ENCODE peak calls at places on chromosome 15, in nine cellular contexts. One of them, this sample, is unnamed.

GRCh38 chr15:43974852-43975251 is 148.1 kb downstream of the WDR76 start:
- DNase-seq in stimulated activated CD4-positive, alpha-beta T cell treated with anti-CD3 and anti-CD28 coated beads, Interleukin-1b, Interleukin-23, amount 100 ng/mL, for 4 hours: no peak
- DNase-seq in epithelial cell of esophagus: no peak
- DNase-seq in activated naive CD4-positive, alpha-beta T cell treated with anti-CD3 and anti-CD28 coated beads for 36 hours: no peak
- DNase-seq in right cardiac atrium: no peak
- DNase-seq in iPS DF 19.7: no peak
- DNase-seq in HEK293T: peak
- DNase-seq in nephron progenitor cell: no peak
- DNase-seq in A172: no peak
- DNase-seq in this sample: no peak

GRCh38 chr15:75058127-75058905 is 34.9 kb downstream of the PPCDC start:
- DNase-seq in stimulated activated CD4-positive, alpha-beta T cell treated with anti-CD3 and anti-CD28 coated beads, Interleukin-1b, Interleukin-23, amount 100 ng/mL, for 4 hours: no peak
- DNase-seq in epithelial cell of esophagus: peak
- DNase-seq in activated naive CD4-positive, alpha-beta T cell treated with anti-CD3 and anti-CD28 coated beads for 36 hours: no peak
- DNase-seq in right cardiac atrium: no peak
- DNase-seq in iPS DF 19.7: no peak
- DNase-seq in HEK293T: no peak
- DNase-seq in nephron progenitor cell: no peak
- DNase-seq in A172: no peak
- DNase-seq in this sample: no peak

GRCh38 chr15:71743861-71744382 is 66.4 kb upstream of the NR2E3 start:
- DNase-seq in stimulated activated CD4-positive, alpha-beta T cell treated with anti-CD3 and anti-CD28 coated beads, Interleukin-1b, Interleukin-23, amount 100 ng/mL, for 4 hours: peak
- DNase-seq in epithelial cell of esophagus: peak
- DNase-seq in activated naive CD4-positive, alpha-beta T cell treated with anti-CD3 and anti-CD28 coated beads for 36 hours: peak
- DNase-seq in right cardiac atrium: peak
- DNase-seq in iPS DF 19.7: no peak
- DNase-seq in HEK293T: peak
- DNase-seq in nephron progenitor cell: peak
- DNase-seq in A172: peak
- DNase-seq in this sample: peak

GRCh38 chr15:51833782-51834181 is 4.3 kb downstream of the TMOD3 start:
- DNase-seq in stimulated activated CD4-positive, alpha-beta T cell treated with anti-CD3 and anti-CD28 coated beads, Interleukin-1b, Interleukin-23, amount 100 ng/mL, for 4 hours: no peak
- DNase-seq in epithelial cell of esophagus: no peak
- DNase-seq in activated naive CD4-positive, alpha-beta T cell treated with anti-CD3 and anti-CD28 coated beads for 36 hours: no peak
- DNase-seq in right cardiac atrium: no peak
- DNase-seq in iPS DF 19.7: no peak
- DNase-seq in HEK293T: no peak
- DNase-seq in nephron progenitor cell: no peak
- DNase-seq in A172: no peak
- DNase-seq in this sample: no peak

GRCh38 chr15:89101302-89102191 is 13.3 kb downstream of the ABHD2 start:
- DNase-seq in stimulated activated CD4-positive, alpha-beta T cell treated with anti-CD3 and anti-CD28 coated beads, Interleukin-1b, Interleukin-23, amount 100 ng/mL, for 4 hours: no peak
- DNase-seq in epithelial cell of esophagus: peak
- DNase-seq in activated naive CD4-positive, alpha-beta T cell treated with anti-CD3 and anti-CD28 coated beads for 36 hours: no peak
- DNase-seq in right cardiac atrium: peak
- DNase-seq in iPS DF 19.7: no peak
- DNase-seq in HEK293T: no peak
- DNase-seq in nephron progenitor cell: no peak
- DNase-seq in A172: peak
- DNase-seq in this sample: no peak

GRCh38 chr15:46111730-46112129 is 476.9 kb downstream of the SQOR start:
- DNase-seq in stimulated activated CD4-positive, alpha-beta T cell treated with anti-CD3 and anti-CD28 coated beads, Interleukin-1b, Interleukin-23, amount 100 ng/mL, for 4 hours: no peak
- DNase-seq in epithelial cell of esophagus: no peak
- DNase-seq in activated naive CD4-positive, alpha-beta T cell treated with anti-CD3 and anti-CD28 coated beads for 36 hours: no peak
- DNase-seq in right cardiac atrium: no peak
- DNase-seq in iPS DF 19.7: no peak
- DNase-seq in HEK293T: no peak
- DNase-seq in nephron progenitor cell: no peak
- DNase-seq in A172: no peak
- DNase-seq in this sample: no peak

GRCh38 chr15:36970522-36970921 is 129.8 kb downstream of the MEIS2 start:
- DNase-seq in stimulated activated CD4-positive, alpha-beta T cell treated with anti-CD3 and anti-CD28 coated beads, Interleukin-1b, Interleukin-23, amount 100 ng/mL, for 4 hours: no peak
- DNase-seq in epithelial cell of esophagus: no peak
- DNase-seq in activated naive CD4-positive, alpha-beta T cell treated with anti-CD3 and anti-CD28 coated beads for 36 hours: no peak
- DNase-seq in right cardiac atrium: no peak
- DNase-seq in iPS DF 19.7: no peak
- DNase-seq in HEK293T: no peak
- DNase-seq in nephron progenitor cell: no peak
- DNase-seq in A172: no peak
- DNase-seq in this sample: no peak

GRCh38 chr15:53862371-53862770 is 102.9 kb upstream of the WDR72 start:
- DNase-seq in stimulated activated CD4-positive, alpha-beta T cell treated with anti-CD3 and anti-CD28 coated beads, Interleukin-1b, Interleukin-23, amount 100 ng/mL, for 4 hours: no peak
- DNase-seq in epithelial cell of esophagus: no peak
- DNase-seq in activated naive CD4-positive, alpha-beta T cell treated with anti-CD3 and anti-CD28 coated beads for 36 hours: no peak
- DNase-seq in right cardiac atrium: no peak
- DNase-seq in iPS DF 19.7: no peak
- DNase-seq in HEK293T: no peak
- DNase-seq in nephron progenitor cell: no peak
- DNase-seq in A172: no peak
- DNase-seq in this sample: no peak

GRCh38 chr15:48946088-48946839 is 17.5 kb downstream of the SHC4 start:
- DNase-seq in stimulated activated CD4-positive, alpha-beta T cell treated with anti-CD3 and anti-CD28 coated beads, Interleukin-1b, Interleukin-23, amount 100 ng/mL, for 4 hours: no peak
- DNase-seq in epithelial cell of esophagus: peak
- DNase-seq in activated naive CD4-positive, alpha-beta T cell treated with anti-CD3 and anti-CD28 coated beads for 36 hours: no peak
- DNase-seq in right cardiac atrium: no peak
- DNase-seq in iPS DF 19.7: no peak
- DNase-seq in HEK293T: no peak
- DNase-seq in nephron progenitor cell: no peak
- DNase-seq in A172: peak
- DNase-seq in this sample: peak

GRCh38 chr15:60370804-60371700 is 26.7 kb downstream of the ANXA2 start:
- DNase-seq in stimulated activated CD4-positive, alpha-beta T cell treated with anti-CD3 and anti-CD28 coated beads, Interleukin-1b, Interleukin-23, amount 100 ng/mL, for 4 hours: no peak
- DNase-seq in epithelial cell of esophagus: peak
- DNase-seq in activated naive CD4-positive, alpha-beta T cell treated with anti-CD3 and anti-CD28 coated beads for 36 hours: no peak
- DNase-seq in right cardiac atrium: peak
- DNase-seq in iPS DF 19.7: no peak
- DNase-seq in HEK293T: no peak
- DNase-seq in nephron progenitor cell: no peak
- DNase-seq in A172: peak
- DNase-seq in this sample: no peak

GRCh38 chr15:40844543-40844981 is 714 bp downstream of the SPINT1 start:
- DNase-seq in stimulated activated CD4-positive, alpha-beta T cell treated with anti-CD3 and anti-CD28 coated beads, Interleukin-1b, Interleukin-23, amount 100 ng/mL, for 4 hours: peak
- DNase-seq in epithelial cell of esophagus: peak
- DNase-seq in activated naive CD4-positive, alpha-beta T cell treated with anti-CD3 and anti-CD28 coated beads for 36 hours: peak
- DNase-seq in right cardiac atrium: peak
- DNase-seq in iPS DF 19.7: no peak
- DNase-seq in HEK293T: no peak
- DNase-seq in nephron progenitor cell: peak
- DNase-seq in A172: no peak
- DNase-seq in this sample: peak

GRCh38 chr15:100201376-100202280 is 140.1 kb downstream of the ADAMTS17 start:
- DNase-seq in stimulated activated CD4-positive, alpha-beta T cell treated with anti-CD3 and anti-CD28 coated beads, Interleukin-1b, Interleukin-23, amount 100 ng/mL, for 4 hours: no peak
- DNase-seq in epithelial cell of esophagus: no peak
- DNase-seq in activated naive CD4-positive, alpha-beta T cell treated with anti-CD3 and anti-CD28 coated beads for 36 hours: no peak
- DNase-seq in right cardiac atrium: no peak
- DNase-seq in iPS DF 19.7: no peak
- DNase-seq in HEK293T: peak
- DNase-seq in nephron progenitor cell: peak
- DNase-seq in A172: no peak
- DNase-seq in this sample: peak

GRCh38 chr15:44084728-44085127 is 110.3 kb downstream of the FRMD5 start:
- DNase-seq in stimulated activated CD4-positive, alpha-beta T cell treated with anti-CD3 and anti-CD28 coated beads, Interleukin-1b, Interleukin-23, amount 100 ng/mL, for 4 hours: no peak
- DNase-seq in epithelial cell of esophagus: no peak
- DNase-seq in activated naive CD4-positive, alpha-beta T cell treated with anti-CD3 and anti-CD28 coated beads for 36 hours: no peak
- DNase-seq in right cardiac atrium: no peak
- DNase-seq in iPS DF 19.7: no peak
- DNase-seq in HEK293T: no peak
- DNase-seq in nephron progenitor cell: no peak
- DNase-seq in A172: no peak
- DNase-seq in this sample: no peak

GRCh38 chr15:51366911-51367310 is 25.5 kb downstream of the GLDN start:
- DNase-seq in stimulated activated CD4-positive, alpha-beta T cell treated with anti-CD3 and anti-CD28 coated beads, Interleukin-1b, Interleukin-23, amount 100 ng/mL, for 4 hours: no peak
- DNase-seq in epithelial cell of esophagus: peak
- DNase-seq in activated naive CD4-positive, alpha-beta T cell treated with anti-CD3 and anti-CD28 coated beads for 36 hours: no peak
- DNase-seq in right cardiac atrium: peak
- DNase-seq in iPS DF 19.7: no peak
- DNase-seq in HEK293T: no peak
- DNase-seq in nephron progenitor cell: no peak
- DNase-seq in A172: peak
- DNase-seq in this sample: no peak

GRCh38 chr15:84702961-84703482 is 12.9 kb downstream of the SEC11A start:
- DNase-seq in stimulated activated CD4-positive, alpha-beta T cell treated with anti-CD3 and anti-CD28 coated beads, Interleukin-1b, Interleukin-23, amount 100 ng/mL, for 4 hours: no peak
- DNase-seq in epithelial cell of esophagus: no peak
- DNase-seq in activated naive CD4-positive, alpha-beta T cell treated with anti-CD3 and anti-CD28 coated beads for 36 hours: no peak
- DNase-seq in right cardiac atrium: peak
- DNase-seq in iPS DF 19.7: no peak
- DNase-seq in HEK293T: no peak
- DNase-seq in nephron progenitor cell: no peak
- DNase-seq in A172: peak
- DNase-seq in this sample: no peak

GRCh38 chr15:78170848-78171773 is 21.9 kb downstream of the IDH3A start:
- DNase-seq in stimulated activated CD4-positive, alpha-beta T cell treated with anti-CD3 and anti-CD28 coated beads, Interleukin-1b, Interleukin-23, amount 100 ng/mL, for 4 hours: no peak
- DNase-seq in epithelial cell of esophagus: no peak
- DNase-seq in activated naive CD4-positive, alpha-beta T cell treated with anti-CD3 and anti-CD28 coated beads for 36 hours: no peak
- DNase-seq in right cardiac atrium: no peak
- DNase-seq in iPS DF 19.7: no peak
- DNase-seq in HEK293T: no peak
- DNase-seq in nephron progenitor cell: no peak
- DNase-seq in A172: no peak
- DNase-seq in this sample: peak

GRCh38 chr15:73293773-73294172 is 75.0 kb downstream of the HCN4 start:
- DNase-seq in stimulated activated CD4-positive, alpha-beta T cell treated with anti-CD3 and anti-CD28 coated beads, Interleukin-1b, Interleukin-23, amount 100 ng/mL, for 4 hours: no peak
- DNase-seq in epithelial cell of esophagus: no peak
- DNase-seq in activated naive CD4-positive, alpha-beta T cell treated with anti-CD3 and anti-CD28 coated beads for 36 hours: no peak
- DNase-seq in right cardiac atrium: no peak
- DNase-seq in iPS DF 19.7: no peak
- DNase-seq in HEK293T: no peak
- DNase-seq in nephron progenitor cell: no peak
- DNase-seq in A172: no peak
- DNase-seq in this sample: peak

GRCh38 chr15:40927497-40928346 is 1.4 kb upstream of the DLL4 start:
- DNase-seq in stimulated activated CD4-positive, alpha-beta T cell treated with anti-CD3 and anti-CD28 coated beads, Interleukin-1b, Interleukin-23, amount 100 ng/mL, for 4 hours: no peak
- DNase-seq in epithelial cell of esophagus: no peak
- DNase-seq in activated naive CD4-positive, alpha-beta T cell treated with anti-CD3 and anti-CD28 coated beads for 36 hours: no peak
- DNase-seq in right cardiac atrium: no peak
- DNase-seq in iPS DF 19.7: no peak
- DNase-seq in HEK293T: no peak
- DNase-seq in nephron progenitor cell: no peak
- DNase-seq in A172: no peak
- DNase-seq in this sample: peak

GRCh38 chr15:50594311-50594710 is 47.8 kb upstream of the USP50 start:
- DNase-seq in stimulated activated CD4-positive, alpha-beta T cell treated with anti-CD3 and anti-CD28 coated beads, Interleukin-1b, Interleukin-23, amount 100 ng/mL, for 4 hours: no peak
- DNase-seq in epithelial cell of esophagus: no peak
- DNase-seq in activated naive CD4-positive, alpha-beta T cell treated with anti-CD3 and anti-CD28 coated beads for 36 hours: no peak
- DNase-seq in right cardiac atrium: no peak
- DNase-seq in iPS DF 19.7: no peak
- DNase-seq in HEK293T: no peak
- DNase-seq in nephron progenitor cell: no peak
- DNase-seq in A172: no peak
- DNase-seq in this sample: no peak

GRCh38 chr15:29970402-29970695 is 112.4 kb upstream of the GOLGA8J start:
- DNase-seq in stimulated activated CD4-positive, alpha-beta T cell treated with anti-CD3 and anti-CD28 coated beads, Interleukin-1b, Interleukin-23, amount 100 ng/mL, for 4 hours: no peak
- DNase-seq in epithelial cell of esophagus: peak
- DNase-seq in activated naive CD4-positive, alpha-beta T cell treated with anti-CD3 and anti-CD28 coated beads for 36 hours: no peak
- DNase-seq in right cardiac atrium: no peak
- DNase-seq in iPS DF 19.7: no peak
- DNase-seq in HEK293T: no peak
- DNase-seq in nephron progenitor cell: no peak
- DNase-seq in A172: no peak
- DNase-seq in this sample: no peak

GRCh38 chr15:93036922-93037321 is 52.1 kb downstream of the RGMA start:
- DNase-seq in stimulated activated CD4-positive, alpha-beta T cell treated with anti-CD3 and anti-CD28 coated beads, Interleukin-1b, Interleukin-23, amount 100 ng/mL, for 4 hours: no peak
- DNase-seq in epithelial cell of esophagus: no peak
- DNase-seq in activated naive CD4-positive, alpha-beta T cell treated with anti-CD3 and anti-CD28 coated beads for 36 hours: no peak
- DNase-seq in right cardiac atrium: no peak
- DNase-seq in iPS DF 19.7: no peak
- DNase-seq in HEK293T: no peak
- DNase-seq in nephron progenitor cell: no peak
- DNase-seq in A172: no peak
- DNase-seq in this sample: no peak

GRCh38 chr15:25707656-25708365 is 155.3 kb downstream of the ATP10A start:
- DNase-seq in stimulated activated CD4-positive, alpha-beta T cell treated with anti-CD3 and anti-CD28 coated beads, Interleukin-1b, Interleukin-23, amount 100 ng/mL, for 4 hours: no peak
- DNase-seq in epithelial cell of esophagus: no peak
- DNase-seq in activated naive CD4-positive, alpha-beta T cell treated with anti-CD3 and anti-CD28 coated beads for 36 hours: no peak
- DNase-seq in right cardiac atrium: no peak
- DNase-seq in iPS DF 19.7: no peak
- DNase-seq in HEK293T: no peak
- DNase-seq in nephron progenitor cell: no peak
- DNase-seq in A172: no peak
- DNase-seq in this sample: no peak

GRCh38 chr15:80550219-80550909 is 144.7 kb upstream of the ABHD17C start:
- DNase-seq in stimulated activated CD4-positive, alpha-beta T cell treated with anti-CD3 and anti-CD28 coated beads, Interleukin-1b, Interleukin-23, amount 100 ng/mL, for 4 hours: no peak
- DNase-seq in epithelial cell of esophagus: peak
- DNase-seq in activated naive CD4-positive, alpha-beta T cell treated with anti-CD3 and anti-CD28 coated beads for 36 hours: no peak
- DNase-seq in right cardiac atrium: no peak
- DNase-seq in iPS DF 19.7: no peak
- DNase-seq in HEK293T: no peak
- DNase-seq in nephron progenitor cell: no peak
- DNase-seq in A172: peak
- DNase-seq in this sample: no peak

GRCh38 chr15:59701880-59702279 is 12.8 kb upstream of the BNIP2 start:
- DNase-seq in stimulated activated CD4-positive, alpha-beta T cell treated with anti-CD3 and anti-CD28 coated beads, Interleukin-1b, Interleukin-23, amount 100 ng/mL, for 4 hours: no peak
- DNase-seq in epithelial cell of esophagus: peak
- DNase-seq in activated naive CD4-positive, alpha-beta T cell treated with anti-CD3 and anti-CD28 coated beads for 36 hours: no peak
- DNase-seq in right cardiac atrium: no peak
- DNase-seq in iPS DF 19.7: no peak
- DNase-seq in HEK293T: no peak
- DNase-seq in nephron progenitor cell: no peak
- DNase-seq in A172: no peak
- DNase-seq in this sample: no peak

GRCh38 chr15:34049096-34049495 is 10.1 kb upstream of the AVEN start:
- DNase-seq in stimulated activated CD4-positive, alpha-beta T cell treated with anti-CD3 and anti-CD28 coated beads, Interleukin-1b, Interleukin-23, amount 100 ng/mL, for 4 hours: no peak
- DNase-seq in epithelial cell of esophagus: peak
- DNase-seq in activated naive CD4-positive, alpha-beta T cell treated with anti-CD3 and anti-CD28 coated beads for 36 hours: no peak
- DNase-seq in right cardiac atrium: no peak
- DNase-seq in iPS DF 19.7: no peak
- DNase-seq in HEK293T: no peak
- DNase-seq in nephron progenitor cell: no peak
- DNase-seq in A172: peak
- DNase-seq in this sample: peak

GRCh38 chr15:80172401-80172800 is 19.6 kb downstream of the FAH start:
- DNase-seq in stimulated activated CD4-positive, alpha-beta T cell treated with anti-CD3 and anti-CD28 coated beads, Interleukin-1b, Interleukin-23, amount 100 ng/mL, for 4 hours: no peak
- DNase-seq in epithelial cell of esophagus: no peak
- DNase-seq in activated naive CD4-positive, alpha-beta T cell treated with anti-CD3 and anti-CD28 coated beads for 36 hours: no peak
- DNase-seq in right cardiac atrium: no peak
- DNase-seq in iPS DF 19.7: no peak
- DNase-seq in HEK293T: no peak
- DNase-seq in nephron progenitor cell: no peak
- DNase-seq in A172: no peak
- DNase-seq in this sample: no peak

GRCh38 chr15:69403611-69404010 is 10.5 kb upstream of the KIF23 start:
- DNase-seq in stimulated activated CD4-positive, alpha-beta T cell treated with anti-CD3 and anti-CD28 coated beads, Interleukin-1b, Interleukin-23, amount 100 ng/mL, for 4 hours: no peak
- DNase-seq in epithelial cell of esophagus: peak
- DNase-seq in activated naive CD4-positive, alpha-beta T cell treated with anti-CD3 and anti-CD28 coated beads for 36 hours: no peak
- DNase-seq in right cardiac atrium: no peak
- DNase-seq in iPS DF 19.7: no peak
- DNase-seq in HEK293T: no peak
- DNase-seq in nephron progenitor cell: no peak
- DNase-seq in A172: peak
- DNase-seq in this sample: peak

GRCh38 chr15:88741671-88742070 is 61.6 kb upstream of the ACAN start:
- DNase-seq in stimulated activated CD4-positive, alpha-beta T cell treated with anti-CD3 and anti-CD28 coated beads, Interleukin-1b, Interleukin-23, amount 100 ng/mL, for 4 hours: no peak
- DNase-seq in epithelial cell of esophagus: no peak
- DNase-seq in activated naive CD4-positive, alpha-beta T cell treated with anti-CD3 and anti-CD28 coated beads for 36 hours: no peak
- DNase-seq in right cardiac atrium: no peak
- DNase-seq in iPS DF 19.7: no peak
- DNase-seq in HEK293T: no peak
- DNase-seq in nephron progenitor cell: no peak
- DNase-seq in A172: no peak
- DNase-seq in this sample: no peak

GRCh38 chr15:63405159-63405558 is 23.5 kb upstream of the CA12 start:
- DNase-seq in stimulated activated CD4-positive, alpha-beta T cell treated with anti-CD3 and anti-CD28 coated beads, Interleukin-1b, Interleukin-23, amount 100 ng/mL, for 4 hours: no peak
- DNase-seq in epithelial cell of esophagus: no peak
- DNase-seq in activated naive CD4-positive, alpha-beta T cell treated with anti-CD3 and anti-CD28 coated beads for 36 hours: no peak
- DNase-seq in right cardiac atrium: no peak
- DNase-seq in iPS DF 19.7: no peak
- DNase-seq in HEK293T: no peak
- DNase-seq in nephron progenitor cell: no peak
- DNase-seq in A172: no peak
- DNase-seq in this sample: no peak

GRCh38 chr15:45456212-45457106 is 66.1 kb downstream of the SLC30A4 start:
- DNase-seq in stimulated activated CD4-positive, alpha-beta T cell treated with anti-CD3 and anti-CD28 coated beads, Interleukin-1b, Interleukin-23, amount 100 ng/mL, for 4 hours: no peak
- DNase-seq in epithelial cell of esophagus: peak
- DNase-seq in activated naive CD4-positive, alpha-beta T cell treated with anti-CD3 and anti-CD28 coated beads for 36 hours: peak
- DNase-seq in right cardiac atrium: no peak
- DNase-seq in iPS DF 19.7: no peak
- DNase-seq in HEK293T: peak
- DNase-seq in nephron progenitor cell: no peak
- DNase-seq in A172: peak
- DNase-seq in this sample: peak

GRCh38 chr15:75203017-75203907 is 1.6 kb downstream of the C15orf39 start:
- DNase-seq in stimulated activated CD4-positive, alpha-beta T cell treated with anti-CD3 and anti-CD28 coated beads, Interleukin-1b, Interleukin-23, amount 100 ng/mL, for 4 hours: no peak
- DNase-seq in epithelial cell of esophagus: peak
- DNase-seq in activated naive CD4-positive, alpha-beta T cell treated with anti-CD3 and anti-CD28 coated beads for 36 hours: no peak
- DNase-seq in right cardiac atrium: peak
- DNase-seq in iPS DF 19.7: no peak
- DNase-seq in HEK293T: no peak
- DNase-seq in nephron progenitor cell: no peak
- DNase-seq in A172: no peak
- DNase-seq in this sample: no peak